ENCODE peak calls at places on chromosomes 16 and 17, in six cellular contexts. C is K562, H is esophagus muscularis mucosa, R is GM12891, K is spleen, Y is HL-60. X is an unnamed sample.

GRCh38 chr17:55167024-55167721 is 97.6 kb upstream of the HLF start:
- DNase-seq in H (no peak), K (no peak), Y (no peak), C (no peak), R (no peak), X (no peak)

GRCh38 chr17:39920218-39921210 is 2.1 kb upstream of the GSDMB start:
- DNase-seq in K (peak), R (no peak), C (no peak), H (no peak), Y (no peak), X (no peak)

GRCh38 chr17:72778161-72779151 is 314.0 kb downstream of the SLC39A11 start:
- DNase-seq in R (no peak), C (peak), K (no peak), H (no peak), Y (no peak), X (peak)

GRCh38 chr17:69637399-69638165 is 223.1 kb downstream of the MAP2K6 start:
- DNase-seq in C (no peak), Y (no peak), H (no peak), K (no peak), R (no peak), X (no peak)

GRCh38 chr16:68259007-68259406 is 5.3 kb upstream of the SLC7A6 start:
- DNase-seq in C (no peak), K (no peak), Y (no peak), R (no peak), H (no peak), X (no peak)

GRCh38 chr17:39600469-39601009 is 7.2 kb downstream of the NEUROD2 start:
- DNase-seq in K (no peak), C (no peak), Y (no peak), R (no peak), H (no peak), X (peak)

GRCh38 chr16:85480727-85481101 is 132.4 kb upstream of the GSE1 start:
- DNase-seq in K (no peak), R (no peak), H (no peak), Y (no peak), C (no peak), X (no peak)

GRCh38 chr17:57670769-57671545 is 74.1 kb downstream of the CCDC182 start:
- DNase-seq in C (no peak), Y (no peak), K (peak), R (no peak), H (peak), X (no peak)

DNA sequence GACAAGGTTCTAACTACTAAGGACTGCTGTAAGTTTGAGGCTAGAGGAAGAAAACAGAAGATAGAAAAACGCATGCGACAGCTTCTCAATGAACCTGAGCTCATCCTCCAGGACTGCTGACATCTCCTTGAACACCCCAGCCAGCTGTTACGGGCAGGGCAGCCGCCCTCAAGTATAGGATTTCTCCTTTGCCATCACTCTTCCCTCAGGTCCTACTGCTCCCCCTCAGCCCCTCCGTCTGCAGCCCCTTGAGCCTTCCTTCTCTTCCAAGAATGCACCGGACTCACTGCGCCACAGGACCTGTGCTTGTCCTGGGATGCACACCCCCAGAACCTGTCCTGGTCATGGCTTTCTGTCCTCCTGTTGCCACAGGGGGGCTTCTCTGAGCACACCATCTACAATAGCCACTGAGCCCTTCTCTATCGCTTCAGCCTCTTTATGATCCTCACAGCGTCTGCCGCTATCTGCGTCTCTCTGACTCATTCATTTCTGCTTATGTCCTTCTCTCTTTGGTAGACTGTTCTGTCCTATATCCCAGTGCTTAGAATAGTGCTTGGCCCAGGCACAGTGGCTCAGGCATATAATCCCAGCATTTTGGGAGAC is 15.7 kb upstream of the XYLT2 start:
- DNase-seq in K (no peak), H (no peak), Y (no peak), R (no peak), C (no peak), X (no peak)
- TF ChIP-seq POLR2AphosphoS5 in K (no peak), H (no peak), Y (no peak), R (no peak), C (no peak), X (no peak)

GRCh38 chr17:75703191-75703590 is 18.1 kb upstream of the ITGB4 start:
- DNase-seq in H (no peak), Y (no peak), R (no peak), K (no peak), C (no peak), X (no peak)

GRCh38 chr17:75703591-75703990 is 17.7 kb upstream of the ITGB4 start:
- DNase-seq in H (no peak), R (no peak), C (no peak), K (no peak), Y (no peak), X (no peak)

GRCh38 chr17:75706042-75706728 is 15.1 kb upstream of the ITGB4 start:
- DNase-seq in R (no peak), H (no peak), K (no peak), Y (no peak), C (no peak), X (no peak)

GRCh38 chr17:75704963-75705875 is 16.0 kb upstream of the ITGB4 start:
- DNase-seq in C (no peak), Y (no peak), R (no peak), K (no peak), H (no peak), X (no peak)

GRCh38 chr17:75707096-75707720 is 14.1 kb upstream of the ITGB4 start:
- DNase-seq in K (peak), C (peak), R (no peak), Y (no peak), H (no peak), X (no peak)
- TF ChIP-seq POLR2AphosphoS5 in K (peak), C (peak), R (no peak), Y (no peak), H (peak), X (no peak)

DNA sequence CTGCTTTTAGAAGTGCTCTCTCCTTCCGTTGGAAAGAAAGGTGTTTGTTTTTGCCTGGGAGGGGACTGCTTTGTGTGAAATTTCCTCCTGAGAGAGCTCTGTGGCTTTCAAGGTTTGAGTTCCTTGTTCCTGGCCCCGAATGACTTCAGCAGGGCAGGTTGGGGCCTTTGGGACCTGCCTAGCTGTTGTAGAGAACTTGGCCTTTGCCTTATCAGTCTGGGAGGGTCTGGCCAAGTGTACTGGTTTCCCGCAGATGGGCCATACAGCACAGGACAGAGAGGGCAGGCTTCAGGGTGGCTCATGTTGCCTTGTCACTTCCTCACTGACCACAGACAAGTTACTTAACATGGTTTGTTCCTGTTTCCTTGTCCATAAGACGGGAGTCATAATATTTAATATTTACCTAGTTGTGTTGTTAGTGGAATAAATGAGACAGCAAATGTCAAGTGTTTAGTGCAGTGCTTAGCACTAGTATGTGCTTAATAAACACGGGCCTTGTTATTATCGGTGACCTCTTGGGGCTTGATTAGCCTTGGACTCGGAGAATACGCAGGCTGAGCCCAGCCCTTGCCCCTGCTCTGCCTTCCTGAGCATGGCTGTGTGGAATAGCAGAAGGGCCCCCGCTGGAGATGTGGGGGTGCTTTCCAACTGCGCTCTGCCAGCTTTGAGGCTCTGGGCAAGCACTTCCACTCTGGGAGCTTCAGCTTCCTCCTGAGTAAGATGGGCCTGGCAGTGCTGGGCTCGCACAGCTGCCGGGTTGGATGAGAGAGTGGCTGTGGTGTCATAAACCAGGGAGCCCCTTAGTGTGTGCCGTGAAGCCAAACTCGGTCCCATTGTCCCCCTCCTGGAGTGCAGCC is 6.6 kb downstream of the PRSS8 start:
- DNase-seq in R (no peak), Y (peak), H (no peak), K (peak), C (peak), X (no peak)
- TF ChIP-seq POLR2AphosphoS5 in R (no peak), Y (peak), H (no peak), K (peak), C (no peak), X (no peak)

GRCh38 chr16:69410285-69410990 is 14.0 kb upstream of the CYB5B start:
- DNase-seq in K (no peak), Y (no peak), R (no peak), H (no peak), C (no peak), X (no peak)
- TF ChIP-seq POLR2AphosphoS5 in K (no peak), Y (no peak), R (no peak), H (no peak), C (no peak), X (peak)

GRCh38 chr16:10824111-10824893 is 5.7 kb upstream of the TVP23A start:
- DNase-seq in C (no peak), K (no peak), H (no peak), R (no peak), Y (no peak), X (no peak)
- TF ChIP-seq POLR2AphosphoS5 in C (no peak), K (no peak), H (no peak), R (no peak), Y (no peak), X (no peak)

X was measured in SK-N-SH.